ENCODE peak calls at places on chromosomes 13 and 19, in ten cellular contexts. U is hepatocyte; B is cardiac muscle cell; L is AG04450; X is aorta; V is CD4-positive, alpha-beta T cell; W is right cardiac atrium; D is fibroblast of lung; F is heart right ventricle; Z is neural progenitor cell. K is an unnamed sample. For H3K27me3 and H3K9me3, the result is how much of the 10 kb centered on the place peaks cover.

GRCh38 chr13:37651891-37652290 is 53.3 kb upstream of the POSTN start:
- DNase-seq in U (no peak), F (no peak), W (no peak), V (no peak), L (no peak), D (peak), X (no peak), Z (no peak), B (no peak), K (no peak)

GRCh38 chr19:3046621-3047306 is 15.5 kb downstream of the TLE5 start:
- DNase-seq in D (no peak), V (no peak), B (peak), F (peak), L (no peak), W (peak), U (peak), X (no peak), Z (peak), K (no peak)

GRCh38 chr19:47134533-47134932 is 3.9 kb downstream of the SAE1 start:
- DNase-seq in Z (no peak), D (no peak), F (no peak), V (no peak), U (no peak), W (no peak), X (no peak), L (no peak), B (no peak), K (no peak)

GRCh38 chr13:34020388-34020787 is 202.4 kb downstream of the RFC3 start:
- DNase-seq in U (no peak), L (no peak), X (no peak), Z (no peak), B (no peak), V (no peak), W (no peak), D (no peak), F (no peak), K (no peak)

GRCh38 chr19:19747357-19748220 is 14.7 kb upstream of the ZNF14 start:
- DNase-seq in W (no peak), V (no peak), X (no peak), L (no peak), F (no peak), D (no peak), Z (no peak), B (no peak), U (no peak), K (peak)

GRCh38 chr13:114339779-114340534 is 25.7 kb downstream of the CHAMP1 start:
- DNase-seq in V (no peak), L (no peak), Z (no peak), F (no peak), U (no peak), B (no peak), D (peak), W (peak), X (no peak), K (no peak)

GRCh38 chr13:47788844-47789243 is 212.2 kb downstream of the SUCLA2 start:
- DNase-seq in B (no peak), V (no peak), Z (no peak), L (no peak), F (no peak), W (no peak), D (no peak), X (no peak), U (no peak), K (no peak)

GRCh38 chr13:94389544-94390351 is 89.7 kb downstream of the DCT start:
- DNase-seq in F (no peak), X (no peak), L (no peak), V (no peak), B (no peak), W (no peak), Z (no peak), U (peak), D (no peak), K (no peak)

GRCh38 chr13:108346376-108346775 is 76.9 kb downstream of the TNFSF13B start:
- DNase-seq in X (no peak), V (peak), F (no peak), L (no peak), U (peak), B (no peak), Z (no peak), W (no peak), D (no peak), K (no peak)

GRCh38 chr19:56076413-56076998 is 44.6 kb downstream of the ZNF787 start:
- DNase-seq in Z (peak), U (peak), D (peak), F (peak), X (no peak), L (peak), V (peak), W (peak), B (peak), K (peak)

GRCh38 chr13:36146513-36147276 is 15.5 kb upstream of the DCLK1 start:
- DNase-seq in U (no peak), B (no peak), X (no peak), L (no peak), F (no peak), Z (no peak), V (no peak), D (no peak), W (no peak), K (no peak)

GRCh38 chr13:48265217-48265815 is 32.3 kb downstream of the ITM2B start:
- DNase-seq in L (no peak), Z (no peak), U (no peak), F (no peak), B (no peak), W (no peak), X (no peak), D (no peak), V (no peak), K (no peak)

GRCh38 chr19:42199440-42200115 is 17.9 kb downstream of the DEDD2 start:
- DNase-seq in X (peak), W (peak), B (no peak), F (peak), L (no peak), D (no peak), Z (no peak), V (no peak), U (no peak), K (peak)

GRCh38 chr13:113378825-113379224 is 14.9 kb upstream of the GRTP1 start:
- DNase-seq in X (no peak), D (no peak), V (no peak), W (no peak), F (no peak), L (no peak), Z (no peak), U (no peak), B (no peak), K (no peak)

GRCh38 chr13:23289917-23290357 is 109.2 kb downstream of the SGCG start:
- DNase-seq in W (peak), D (peak), X (no peak), L (peak), U (peak), Z (no peak), V (no peak), F (peak), B (no peak), K (no peak)
- H3K27me3 ChIP-seq in W (under half), D (under half), X (under half), L (under half), U (under half), Z (under half), V (under half), F (under half), B (under half), K (under half)

GRCh38 chr13:104530741-104531140 is 1464.5 kb upstream of the SLC10A2 start:
- DNase-seq in U (no peak), L (no peak), X (no peak), B (no peak), Z (no peak), D (peak), V (no peak), F (no peak), W (no peak), K (no peak)

GRCh38 chr13:104532131-104532530 is 1465.9 kb upstream of the SLC10A2 start:
- DNase-seq in Z (no peak), W (no peak), B (no peak), U (no peak), X (no peak), L (no peak), V (no peak), F (no peak), D (no peak), K (no peak)

GRCh38 chr13:104534847-104535246 is 1468.6 kb upstream of the SLC10A2 start:
- DNase-seq in X (no peak), V (no peak), L (no peak), D (no peak), W (no peak), U (no peak), F (no peak), Z (peak), B (no peak), K (no peak)
- H3K9me3 ChIP-seq in X (under half), V (under half), L (under half), D (under half), W (under half), U (under half), F (under half), Z (under half), B (under half), K (under half)

DNA sequence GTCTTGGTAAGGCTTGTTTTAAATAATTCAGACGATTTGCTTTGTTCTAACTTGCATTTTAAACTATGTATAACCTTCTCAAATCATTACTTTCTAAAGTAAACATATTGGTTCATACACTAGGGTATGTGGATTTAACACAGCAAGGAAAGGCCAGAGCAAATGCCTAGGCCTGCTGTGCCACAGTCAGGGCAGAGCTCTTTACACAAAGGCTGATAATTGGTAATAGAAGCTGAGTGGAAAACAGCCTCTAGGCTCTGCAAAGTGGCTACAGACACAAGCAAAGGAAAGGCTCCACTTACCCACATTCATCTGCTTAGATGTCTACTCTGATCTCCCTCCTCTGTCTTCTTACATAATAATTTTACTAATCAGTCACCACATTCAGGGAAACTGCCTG is 382.8 kb downstream of the OLFM4 start:
- DNase-seq in W (no peak), D (no peak), B (no peak), V (no peak), U (no peak), X (no peak), Z (peak), F (no peak), L (no peak), K (no peak)
- H3K27me3 ChIP-seq in W (under half), D (under half), B (under half), V (under half), U (under half), X (under half), Z (under half), F (under half), L (under half), K (under half)

DNA sequence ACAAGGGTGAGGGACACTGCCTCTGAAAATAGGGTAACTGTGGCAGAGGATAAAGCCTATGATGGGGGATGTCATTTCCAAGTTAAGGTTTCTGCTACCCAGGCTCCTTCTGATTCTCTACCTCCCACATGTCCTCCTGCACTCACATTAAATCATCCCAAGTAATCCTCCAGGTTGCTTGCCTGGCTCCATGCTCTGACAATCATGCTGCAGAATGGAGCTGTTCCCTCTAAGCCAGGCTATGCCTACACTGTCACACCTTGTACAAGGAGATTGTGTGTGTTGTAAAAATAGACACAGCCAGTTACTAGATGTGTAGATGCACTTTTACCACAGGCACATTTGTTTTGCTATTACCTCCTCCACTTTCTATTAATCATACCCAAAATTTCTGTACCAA is 8.0 kb downstream of the ZNF416 start:
- DNase-seq in X (no peak), D (no peak), V (no peak), Z (no peak), F (no peak), W (no peak), L (no peak), B (no peak), U (no peak), K (no peak)
- H3K9me3 ChIP-seq in X (half or more), D (under half), V (half or more), Z (under half), F (half or more), W (under half), L (half or more), B (under half), U (under half), K (half or more)

GRCh38 chr19:13120817-13121216 is 2.8 kb downstream of the NACC1 start:
- DNase-seq in V (no peak), D (peak), F (no peak), Z (no peak), W (no peak), L (no peak), B (no peak), X (no peak), U (no peak), K (no peak)

GRCh38 chr19:13121551-13122274 is 3.6 kb downstream of the NACC1 start:
- DNase-seq in F (no peak), Z (no peak), X (no peak), D (no peak), L (no peak), W (no peak), B (no peak), U (peak), V (no peak), K (no peak)

GRCh38 chr19:13117772-13118423 is at the start of gene NACC1:
- DNase-seq in U (peak), B (peak), X (peak), Z (peak), W (peak), L (no peak), D (peak), F (peak), V (peak), K (peak)

GRCh38 chr19:13118424-13119193 is 545 bp downstream of the NACC1 start:
- DNase-seq in D (peak), W (peak), X (peak), U (peak), B (peak), L (no peak), F (no peak), Z (peak), V (no peak), K (peak)

DNA sequence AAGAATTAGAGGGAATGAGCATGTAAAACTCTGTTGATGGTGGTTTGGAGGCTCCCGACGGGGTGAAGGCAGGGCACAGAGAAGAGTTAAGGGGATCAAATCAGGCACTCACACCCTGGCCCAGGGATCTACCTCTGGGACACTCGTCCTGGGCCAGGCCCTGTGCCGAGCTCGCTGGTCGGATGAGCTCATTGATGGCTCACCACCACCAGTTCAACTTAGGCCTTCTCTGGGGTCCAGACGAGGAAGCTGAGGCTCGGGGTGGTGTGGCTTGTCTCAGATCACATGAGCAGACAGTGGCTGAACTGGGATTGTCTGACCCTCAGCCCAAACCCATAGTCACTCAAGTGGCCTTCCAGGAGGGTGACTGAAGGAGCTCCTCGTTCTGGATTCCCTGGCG is 1.6 kb downstream of the NACC1 start:
- DNase-seq in Z (no peak), B (no peak), F (no peak), V (no peak), W (no peak), L (no peak), X (no peak), U (no peak), D (peak), K (no peak)
- H3K27me3 ChIP-seq in Z (under half), B (under half), F (under half), V (under half), W (under half), L (under half), X (under half), U (under half), D (under half), K (under half)

DNA sequence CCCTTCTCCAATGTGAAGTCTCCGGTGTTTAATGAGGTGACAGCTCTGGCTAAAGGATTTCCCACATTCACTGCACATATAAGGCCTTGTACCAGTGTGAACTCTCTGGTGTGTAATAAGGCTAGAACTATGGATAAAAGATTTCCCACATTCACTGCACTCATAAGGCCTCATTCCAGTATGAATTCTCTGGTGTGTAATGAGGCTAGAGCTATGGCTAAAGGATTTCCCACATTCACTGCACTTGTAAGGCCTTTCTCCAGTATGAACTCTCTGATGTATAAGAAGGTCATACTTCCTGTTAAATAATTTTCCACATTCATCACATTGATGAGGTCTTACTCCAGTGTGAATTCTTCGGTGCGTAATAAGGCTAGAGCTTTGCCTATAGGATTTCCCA is 5.9 kb downstream of the ZNF256 start:
- DNase-seq in Z (no peak), L (no peak), B (no peak), W (no peak), F (no peak), X (no peak), U (no peak), D (no peak), V (no peak), K (no peak)
- H3K9me3 ChIP-seq in Z (under half), L (half or more), B (under half), W (under half), F (half or more), X (under half), U (under half), D (under half), V (half or more), K (half or more)

DNA sequence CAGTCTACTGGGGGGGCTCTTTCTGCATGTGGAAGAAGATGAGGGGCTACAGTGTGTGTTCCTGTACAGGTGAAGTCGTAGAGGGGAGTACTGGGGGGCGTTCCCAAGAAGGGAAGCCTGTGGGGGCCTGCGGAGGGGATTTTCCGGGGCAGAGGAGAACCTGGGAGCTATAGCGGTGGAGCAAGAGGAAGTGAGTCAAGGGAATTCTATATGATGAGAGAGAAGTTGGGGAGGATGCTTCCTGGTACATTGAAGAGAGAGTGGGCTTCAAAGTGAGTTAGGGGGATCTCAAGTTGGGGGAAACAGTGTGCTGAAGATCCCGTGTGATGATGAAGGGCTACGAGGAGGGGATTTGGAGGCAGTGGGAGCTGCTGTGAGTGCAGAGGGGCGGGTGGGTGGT is 1.9 kb upstream of the CACNG8 start:
- DNase-seq in U (no peak), V (no peak), Z (no peak), F (no peak), B (no peak), X (no peak), L (no peak), W (no peak), D (no peak), K (no peak)
- H3K27me3 ChIP-seq in U (half or more), V (half or more), Z (half or more), F (half or more), B (half or more), X (under half), L (under half), W (under half), D (under half), K (under half)